ENCODE peak calls at places on chromosomes 12 and 14, in nine cellular contexts. K, E, W, U, I, L, N, M and F are unnamed samples.

GRCh38 chr12:93884794-93885460 is 207.8 kb downstream of the CRADD start:
- DNase-seq in K (no peak), E (no peak), W (no peak), U (no peak), I (no peak), L (no peak), N (no peak), M (no peak), F (no peak)

GRCh38 chr12:32031109-32031508 is 71.9 kb downstream of the RESF1 start:
- DNase-seq in K (no peak), E (no peak), W (no peak), U (no peak), I (no peak), L (no peak), N (no peak), M (no peak), F (no peak)

GRCh38 chr12:77082021-77082420 is 16.7 kb upstream of the E2F7 start:
- DNase-seq in K (no peak), E (no peak), W (no peak), U (no peak), I (no peak), L (no peak), N (no peak), M (no peak), F (no peak)

GRCh38 chr12:75876843-75877587 is 154.6 kb downstream of the PHLDA1 start:
- DNase-seq in K (no peak), E (no peak), W (no peak), U (no peak), I (no peak), L (no peak), N (no peak), M (no peak), F (no peak)

GRCh38 chr12:20514598-20514997 is 146.3 kb downstream of the PDE3A start:
- DNase-seq in K (no peak), E (no peak), W (no peak), U (no peak), I (no peak), L (no peak), N (no peak), M (no peak), F (no peak)

GRCh38 chr12:108939594-108939993 is 59.7 kb downstream of the DAO start:
- DNase-seq in K (peak), E (peak), W (no peak), U (no peak), I (no peak), L (peak), N (no peak), M (no peak), F (no peak)

GRCh38 chr14:103260629-103261124 is 73.4 kb upstream of the EIF5 start:
- DNase-seq in K (peak), E (no peak), W (peak), U (peak), I (no peak), L (no peak), N (peak), M (no peak), F (peak)

GRCh38 chr12:94100990-94101901 is 47.1 kb upstream of the PLXNC1 start:
- DNase-seq in K (peak), E (peak), W (peak), U (peak), I (no peak), L (peak), N (peak), M (peak), F (peak)

GRCh38 chr12:114673169-114673833 is 10.7 kb downstream of the TBX3 start:
- DNase-seq in K (no peak), E (no peak), W (peak), U (no peak), I (no peak), L (no peak), N (peak), M (no peak), F (no peak)

GRCh38 chr14:104953097-104953496 is 25.1 kb downstream of the AHNAK2 start:
- DNase-seq in K (no peak), E (no peak), W (no peak), U (no peak), I (no peak), L (no peak), N (peak), M (no peak), F (no peak)

GRCh38 chr12:83075471-83075870 is 388.8 kb downstream of the TMTC2 start:
- DNase-seq in K (no peak), E (no peak), W (no peak), U (no peak), I (no peak), L (no peak), N (no peak), M (no peak), F (no peak)

GRCh38 chr12:7091171-7091570 is 1.1 kb downstream of the C1R start:
- DNase-seq in K (no peak), E (no peak), W (no peak), U (no peak), I (no peak), L (no peak), N (no peak), M (no peak), F (no peak)

GRCh38 chr12:105107176-105107496 is 395 bp upstream of the WASHC4 start:
- DNase-seq in K (no peak), E (no peak), W (no peak), U (no peak), I (no peak), L (peak), N (no peak), M (no peak), F (no peak)

GRCh38 chr14:54267172-54267571 is 129.6 kb upstream of the CDKN3 start:
- DNase-seq in K (no peak), E (no peak), W (no peak), U (no peak), I (no peak), L (no peak), N (no peak), M (no peak), F (no peak)

GRCh38 chr12:106101798-106102197 is 37.0 kb downstream of the NUAK1 start:
- DNase-seq in K (no peak), E (no peak), W (no peak), U (no peak), I (no peak), L (no peak), N (no peak), M (no peak), F (no peak)

GRCh38 chr12:105291531-105291930 is 39.0 kb upstream of the C12orf75 start:
- DNase-seq in K (no peak), E (no peak), W (no peak), U (no peak), I (no peak), L (no peak), N (no peak), M (no peak), F (no peak)

GRCh38 chr12:104480826-104481457 is 24.2 kb downstream of the CHST11 start:
- DNase-seq in K (no peak), E (no peak), W (no peak), U (peak), I (no peak), L (no peak), N (no peak), M (no peak), F (no peak)

GRCh38 chr14:71248204-71248603 is 340.9 kb downstream of the PCNX1 start:
- DNase-seq in K (no peak), E (no peak), W (no peak), U (no peak), I (no peak), L (no peak), N (no peak), M (no peak), F (no peak)

GRCh38 chr14:86457729-86458128 is 927.8 kb downstream of the FLRT2 start:
- DNase-seq in K (no peak), E (no peak), W (no peak), U (no peak), I (no peak), L (no peak), N (no peak), M (no peak), F (no peak)

GRCh38 chr12:116539905-116540482 is 19.2 kb upstream of the MAP1LC3B2 start:
- DNase-seq in K (peak), E (no peak), W (no peak), U (no peak), I (no peak), L (peak), N (peak), M (no peak), F (peak)

GRCh38 chr12:47178014-47178413 is 98.3 kb upstream of the AMIGO2 start:
- DNase-seq in K (no peak), E (no peak), W (no peak), U (no peak), I (no peak), L (no peak), N (no peak), M (no peak), F (no peak)

GRCh38 chr12:124774462-124775167 is 89.0 kb downstream of the SCARB1 start:
- DNase-seq in K (peak), E (peak), W (no peak), U (no peak), I (peak), L (peak), N (peak), M (peak), F (no peak)

GRCh38 chr12:12685305-12685704 is 10.7 kb downstream of the GPR19 start:
- DNase-seq in K (no peak), E (no peak), W (no peak), U (no peak), I (no peak), L (peak), N (no peak), M (no peak), F (no peak)

GRCh38 chr14:103188691-103189480 is 65.6 kb downstream of the TNFAIP2 start:
- DNase-seq in K (no peak), E (peak), W (peak), U (no peak), I (no peak), L (no peak), N (no peak), M (no peak), F (peak)

GRCh38 chr12:3155710-3156386 is 78.7 kb downstream of the TSPAN9 start:
- DNase-seq in K (no peak), E (no peak), W (no peak), U (no peak), I (no peak), L (no peak), N (no peak), M (no peak), F (no peak)

GRCh38 chr14:23750357-23750756 is 114.2 kb downstream of the DHRS2 start:
- DNase-seq in K (no peak), E (no peak), W (no peak), U (no peak), I (no peak), L (no peak), N (no peak), M (no peak), F (no peak)

GRCh38 chr14:94320243-94320642 is 2.9 kb downstream of the SERPINA6 start:
- DNase-seq in K (peak), E (no peak), W (no peak), U (no peak), I (no peak), L (no peak), N (no peak), M (no peak), F (peak)

GRCh38 chr14:22622220-22622619 is 21.9 kb downstream of the OR6J1 start:
- DNase-seq in K (no peak), E (no peak), W (no peak), U (no peak), I (no peak), L (no peak), N (no peak), M (no peak), F (peak)

GRCh38 chr14:76872796-76873432 is 46.7 kb downstream of the LRRC74A start:
- DNase-seq in K (peak), E (peak), W (peak), U (no peak), I (no peak), L (peak), N (peak), M (peak), F (peak)

GRCh38 chr14:59455411-59455810 is 9.8 kb downstream of the GPR135 start:
- DNase-seq in K (no peak), E (no peak), W (no peak), U (no peak), I (no peak), L (no peak), N (no peak), M (no peak), F (no peak)

GRCh38 chr14:104341532-104342434 is 203.4 kb downstream of the KIF26A start:
- DNase-seq in K (peak), E (peak), W (peak), U (peak), I (no peak), L (peak), N (peak), M (no peak), F (peak)

GRCh38 chr12:5780536-5780935 is 164.5 kb downstream of the ANO2 start:
- DNase-seq in K (no peak), E (no peak), W (no peak), U (no peak), I (no peak), L (no peak), N (no peak), M (no peak), F (no peak)